ENCODE peak calls at places on chromosomes 4 and X, in seven cellular contexts. One of them, this sample, is unnamed.

GRCh38 chr4:23934223-23934622 is 44.4 kb upstream of the PPARGC1A start:
- DNase-seq in tibial nerve: no peak
- DNase-seq in prostate gland: no peak
- DNase-seq in lung: no peak
- DNase-seq in tibial artery: no peak
- DNase-seq in Peyer's patch: no peak
- DNase-seq in PC-3: no peak
- DNase-seq in this sample: no peak

GRCh38 chrX:13933352-13933751 is 96.3 kb downstream of the GEMIN8 start:
- DNase-seq in Peyer's patch: no peak
- DNase-seq in PC-3: peak; percentile 66
- DNase-seq in tibial nerve: no peak
- DNase-seq in tibial artery: no peak
- DNase-seq in prostate gland: no peak
- DNase-seq in lung: no peak
- DNase-seq in this sample: no peak

GRCh38 chr4:99645036-99645435 is 12.6 kb downstream of the C4orf54 start:
- DNase-seq in prostate gland: no peak
- DNase-seq in tibial nerve: no peak
- DNase-seq in Peyer's patch: no peak
- DNase-seq in tibial artery: no peak
- DNase-seq in PC-3: no peak
- DNase-seq in lung: no peak
- DNase-seq in this sample: no peak

GRCh38 chrX:123924181-123924580 is 37.3 kb upstream of the STAG2 start:
- DNase-seq in lung: no peak
- DNase-seq in tibial nerve: no peak
- DNase-seq in Peyer's patch: no peak
- DNase-seq in PC-3: no peak
- DNase-seq in prostate gland: no peak
- DNase-seq in tibial artery: no peak
- DNase-seq in this sample: no peak

GRCh38 chr4:151691639-151692442 is 69.0 kb downstream of the GATB start:
- DNase-seq in PC-3: no peak
- DNase-seq in tibial artery: no peak
- DNase-seq in lung: no peak
- DNase-seq in Peyer's patch: no peak
- DNase-seq in tibial nerve: no peak
- DNase-seq in prostate gland: peak; percentile 70
- DNase-seq in this sample: no peak

GRCh38 chr4:79198886-79199591 is 126.8 kb downstream of the NAA11 start:
- DNase-seq in tibial nerve: no peak
- DNase-seq in prostate gland: no peak
- DNase-seq in Peyer's patch: no peak
- DNase-seq in lung: no peak
- DNase-seq in tibial artery: no peak
- DNase-seq in PC-3: no peak
- DNase-seq in this sample: no peak

GRCh38 chrX:22746081-22746480 is 253.7 kb upstream of the DDX53 start:
- DNase-seq in tibial nerve: no peak
- DNase-seq in prostate gland: no peak
- DNase-seq in tibial artery: no peak
- DNase-seq in Peyer's patch: no peak
- DNase-seq in lung: no peak
- DNase-seq in PC-3: no peak
- DNase-seq in this sample: no peak

GRCh38 chr4:52957791-52958190 is 95.7 kb downstream of the RASL11B start:
- DNase-seq in tibial nerve: no peak
- DNase-seq in PC-3: no peak
- DNase-seq in Peyer's patch: no peak
- DNase-seq in prostate gland: no peak
- DNase-seq in tibial artery: no peak
- DNase-seq in lung: no peak
- DNase-seq in this sample: no peak

DNA sequence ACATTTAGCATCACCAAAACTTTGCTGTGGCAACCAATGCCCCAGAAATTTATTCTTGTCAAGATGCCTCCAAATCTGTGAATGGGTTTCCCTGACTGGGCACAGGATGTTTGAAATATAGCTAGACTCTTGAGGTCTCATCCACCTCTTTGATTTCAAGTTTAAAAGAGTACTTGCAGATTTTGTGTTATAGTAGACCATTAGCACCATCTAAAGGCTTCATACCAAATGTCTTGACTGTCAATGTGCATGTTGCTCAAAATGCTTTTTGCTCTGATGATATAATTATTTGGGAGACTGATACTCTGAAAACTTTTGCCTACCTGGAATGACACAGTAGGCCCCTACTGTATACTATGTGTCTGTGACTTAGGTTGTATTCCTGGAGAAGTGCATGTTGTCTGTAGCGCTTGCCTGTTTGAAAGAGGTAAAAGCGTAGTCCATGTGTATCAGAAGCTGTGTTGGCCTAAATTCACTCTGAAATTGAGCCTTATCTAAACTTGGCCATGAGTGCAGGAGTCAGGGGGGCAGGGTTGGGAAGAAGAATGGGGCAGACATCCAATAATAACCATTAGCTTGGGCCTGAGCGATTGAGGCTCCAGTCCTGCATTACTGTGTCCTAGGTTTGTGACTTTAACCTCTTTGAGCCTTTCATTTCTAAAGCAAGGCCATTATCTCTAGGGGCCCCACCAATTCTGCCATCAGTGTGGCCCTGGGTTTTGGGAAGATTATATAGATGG is 33.8 kb downstream of the NDP start:
- DNase-seq in prostate gland: no peak
- DNase-seq in PC-3: peak; percentile 36
- DNase-seq in lung: no peak
- DNase-seq in Peyer's patch: no peak
- DNase-seq in tibial nerve: no peak
- DNase-seq in tibial artery: no peak
- DNase-seq in this sample: no peak
- TF ChIP-seq CTCF in prostate gland: no peak
- TF ChIP-seq CTCF in PC-3: peak; percentile 46
- TF ChIP-seq CTCF in lung: no peak
- TF ChIP-seq CTCF in Peyer's patch: peak; percentile 42
- TF ChIP-seq CTCF in tibial nerve: peak; percentile 12
- TF ChIP-seq CTCF in tibial artery: peak; percentile 32
- TF ChIP-seq CTCF in this sample: no peak

GRCh38 chr4:38131371-38132139 is 171.4 kb downstream of the PTTG2 start:
- DNase-seq in tibial nerve: no peak
- DNase-seq in tibial artery: no peak
- DNase-seq in prostate gland: no peak
- DNase-seq in Peyer's patch: no peak
- DNase-seq in lung: no peak
- DNase-seq in PC-3: no peak
- DNase-seq in this sample: peak; percentile 49

GRCh38 chr4:38129452-38129830 is 169.2 kb downstream of the PTTG2 start:
- DNase-seq in PC-3: no peak
- DNase-seq in tibial artery: no peak
- DNase-seq in Peyer's patch: no peak
- DNase-seq in tibial nerve: no peak
- DNase-seq in lung: no peak
- DNase-seq in prostate gland: no peak
- DNase-seq in this sample: no peak

GRCh38 chr4:38128478-38129451 is 168.6 kb downstream of the PTTG2 start:
- DNase-seq in tibial nerve: no peak
- DNase-seq in tibial artery: no peak
- DNase-seq in Peyer's patch: peak; percentile 22
- DNase-seq in prostate gland: no peak
- DNase-seq in PC-3: peak; percentile 21
- DNase-seq in lung: no peak
- DNase-seq in this sample: no peak

GRCh38 chr4:38132140-38132673 is 172.0 kb downstream of the PTTG2 start:
- DNase-seq in prostate gland: no peak
- DNase-seq in Peyer's patch: peak; percentile 44
- DNase-seq in lung: no peak
- DNase-seq in PC-3: no peak
- DNase-seq in tibial artery: peak; percentile 66
- DNase-seq in tibial nerve: peak; percentile 30
- DNase-seq in this sample: peak; percentile 98

DNA sequence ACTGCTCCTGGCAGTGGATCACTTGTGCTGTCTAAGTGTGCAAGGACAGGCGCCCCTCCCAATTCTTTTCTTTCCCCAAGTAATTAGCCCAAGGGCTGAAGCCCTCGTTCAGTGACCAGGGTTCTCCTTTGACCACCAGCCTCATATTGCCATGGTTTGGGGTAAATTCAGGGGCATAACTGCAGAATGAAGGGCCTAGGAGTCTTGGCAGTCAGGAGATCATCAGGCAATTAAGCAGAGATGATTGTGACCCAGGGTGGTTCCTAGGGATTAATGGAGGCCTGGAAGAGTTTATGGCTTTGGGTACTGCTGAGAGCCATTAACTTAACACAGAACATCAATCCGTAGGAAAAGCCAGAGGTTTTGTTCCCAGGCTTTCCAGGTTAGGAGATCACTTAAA is 170.7 kb downstream of the PTTG2 start:
- DNase-seq in prostate gland: no peak
- DNase-seq in lung: no peak
- DNase-seq in tibial artery: no peak
- DNase-seq in Peyer's patch: no peak
- DNase-seq in tibial nerve: no peak
- DNase-seq in PC-3: no peak
- DNase-seq in this sample: no peak
- H3K36me3 ChIP-seq in prostate gland: no peaks in the 10 kb centered on the region
- H3K36me3 ChIP-seq in lung: peaks cover 16% of the 10 kb centered on the region
- H3K36me3 ChIP-seq in tibial artery: peaks cover 33% of the 10 kb centered on the region
- H3K36me3 ChIP-seq in Peyer's patch: no peaks in the 10 kb centered on the region
- H3K36me3 ChIP-seq in tibial nerve: no peaks in the 10 kb centered on the region
- H3K36me3 ChIP-seq in PC-3: no peaks in the 10 kb centered on the region
- H3K36me3 ChIP-seq in this sample: peaks cover 9% of the 10 kb centered on the region

GRCh38 chr4:8109406-8110065 is 49.1 kb downstream of the ABLIM2 start:
- DNase-seq in tibial artery: no peak
- DNase-seq in tibial nerve: no peak
- DNase-seq in lung: no peak
- DNase-seq in PC-3: no peak
- DNase-seq in prostate gland: no peak
- DNase-seq in Peyer's patch: no peak
- DNase-seq in this sample: no peak

GRCh38 chr4:8110071-8110986 is 48.3 kb downstream of the ABLIM2 start:
- DNase-seq in Peyer's patch: no peak
- DNase-seq in lung: no peak
- DNase-seq in tibial nerve: no peak
- DNase-seq in PC-3: peak; percentile 40
- DNase-seq in prostate gland: no peak
- DNase-seq in tibial artery: no peak
- DNase-seq in this sample: no peak

GRCh38 chr4:8107146-8107657 is 51.4 kb downstream of the ABLIM2 start:
- DNase-seq in tibial artery: no peak
- DNase-seq in tibial nerve: no peak
- DNase-seq in PC-3: no peak
- DNase-seq in prostate gland: no peak
- DNase-seq in Peyer's patch: no peak
- DNase-seq in lung: no peak
- DNase-seq in this sample: no peak

GRCh38 chr4:8108261-8108660 is 50.4 kb downstream of the ABLIM2 start:
- DNase-seq in tibial nerve: no peak
- DNase-seq in PC-3: no peak
- DNase-seq in lung: no peak
- DNase-seq in tibial artery: no peak
- DNase-seq in prostate gland: no peak
- DNase-seq in Peyer's patch: no peak
- DNase-seq in this sample: no peak

DNA sequence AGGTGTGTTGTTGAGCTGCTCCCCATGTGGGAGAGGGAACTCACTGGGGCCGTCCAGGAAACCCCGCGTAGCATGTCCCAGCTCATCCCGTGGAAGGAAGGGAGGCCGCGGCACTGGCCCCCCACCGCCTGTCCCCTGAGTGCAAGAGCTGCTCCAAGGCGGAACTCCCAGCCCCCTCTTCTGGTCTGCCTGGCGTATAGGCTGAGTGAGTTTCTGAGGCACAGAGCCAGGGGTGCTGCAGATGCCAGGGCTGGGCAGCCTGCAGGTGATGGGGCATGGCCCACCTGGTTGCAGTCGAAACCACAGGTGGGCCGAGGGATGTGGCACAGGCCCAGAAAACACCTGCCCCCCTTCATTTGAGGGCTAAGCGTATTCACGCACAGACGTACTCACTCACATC is 49.6 kb downstream of the ABLIM2 start:
- DNase-seq in lung: no peak
- DNase-seq in tibial artery: no peak
- DNase-seq in Peyer's patch: no peak
- DNase-seq in tibial nerve: no peak
- DNase-seq in prostate gland: no peak
- DNase-seq in PC-3: no peak
- DNase-seq in this sample: no peak
- H3K4me3 ChIP-seq in lung: no peak overlapping the region
- H3K4me3 ChIP-seq in tibial artery: no peak overlapping the region
- H3K4me3 ChIP-seq in Peyer's patch: no peak overlapping the region
- H3K4me3 ChIP-seq in tibial nerve: no peak overlapping the region
- H3K4me3 ChIP-seq in prostate gland: no peak overlapping the region
- H3K4me3 ChIP-seq in PC-3: no peak overlapping the region
- H3K4me3 ChIP-seq in this sample: no peak overlapping the region

GRCh38 chr4:86482296-86482695 is 111.8 kb upstream of the PTPN13 start:
- DNase-seq in Peyer's patch: no peak
- DNase-seq in PC-3: no peak
- DNase-seq in tibial artery: no peak
- DNase-seq in tibial nerve: no peak
- DNase-seq in lung: no peak
- DNase-seq in prostate gland: no peak
- DNase-seq in this sample: no peak

GRCh38 chr4:86484241-86484640 is 109.9 kb upstream of the PTPN13 start:
- DNase-seq in Peyer's patch: no peak
- DNase-seq in PC-3: no peak
- DNase-seq in lung: no peak
- DNase-seq in prostate gland: no peak
- DNase-seq in tibial artery: no peak
- DNase-seq in tibial nerve: no peak
- DNase-seq in this sample: no peak

GRCh38 chr4:86487738-86488137 is 106.4 kb upstream of the PTPN13 start:
- DNase-seq in tibial nerve: no peak
- DNase-seq in prostate gland: no peak
- DNase-seq in PC-3: no peak
- DNase-seq in lung: no peak
- DNase-seq in tibial artery: no peak
- DNase-seq in Peyer's patch: no peak
- DNase-seq in this sample: no peak

GRCh38 chr4:86481429-86481828 is 112.7 kb upstream of the PTPN13 start:
- DNase-seq in tibial nerve: no peak
- DNase-seq in lung: no peak
- DNase-seq in PC-3: peak; percentile 3
- DNase-seq in tibial artery: no peak
- DNase-seq in Peyer's patch: no peak
- DNase-seq in prostate gland: no peak
- DNase-seq in this sample: no peak

DNA sequence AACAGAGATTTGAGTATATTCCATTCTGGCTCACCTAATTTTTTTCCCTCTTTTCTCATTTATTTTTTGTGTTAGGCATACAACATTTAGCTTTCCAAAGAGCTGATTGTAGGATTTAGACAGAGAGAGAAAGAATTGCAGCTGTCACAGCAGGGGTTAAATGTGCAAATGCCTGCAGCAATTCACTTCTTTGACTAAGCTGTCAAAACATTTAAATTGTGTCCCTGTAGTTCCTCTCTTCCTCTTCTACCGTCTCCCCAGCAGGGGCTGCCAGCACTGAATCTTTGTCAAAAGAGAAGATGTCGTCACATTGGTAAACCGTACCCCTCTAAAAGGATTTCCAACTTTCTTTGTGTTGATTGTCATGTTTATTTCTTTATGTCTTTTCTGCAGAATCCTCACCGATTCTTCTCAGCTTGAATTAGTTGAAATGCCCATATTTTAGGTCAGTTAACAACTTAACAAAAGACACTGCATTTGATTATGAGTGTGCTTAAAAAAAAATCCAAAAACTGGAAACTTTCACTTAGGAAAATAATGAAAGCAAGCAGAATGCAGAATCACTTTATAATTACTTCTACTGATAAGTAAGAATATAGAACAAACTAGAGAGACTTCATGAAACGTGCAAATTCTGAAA is 111.1 kb upstream of the PTPN13 start:
- DNase-seq in tibial nerve: no peak
- DNase-seq in Peyer's patch: no peak
- DNase-seq in prostate gland: no peak
- DNase-seq in tibial artery: no peak
- DNase-seq in lung: no peak
- DNase-seq in PC-3: peak; percentile 6
- DNase-seq in this sample: peak; percentile 16
- TF ChIP-seq CTCF in tibial nerve: peak; percentile 21
- TF ChIP-seq CTCF in Peyer's patch: no peak
- TF ChIP-seq CTCF in prostate gland: no peak
- TF ChIP-seq CTCF in tibial artery: no peak
- TF ChIP-seq CTCF in lung: no peak
- TF ChIP-seq CTCF in PC-3: peak; percentile 20
- TF ChIP-seq CTCF in this sample: peak; percentile 67